ENCODE peak calls at places on chromosome 17, in ten cellular contexts. L is body of pancreas, W is stomach, P is adrenal gland, E is A549, D is tibial nerve, Y is H54, S is Peyer's patch, Q is ovary, R is upper lobe of left lung. F is an unnamed sample.

GRCh38 chr17:1890758-1891450 is 61.1 kb downstream of the RPA1 start:
- DNase-seq in L (no peak), W (no peak), P (no peak), E (no peak), D (no peak), Y (no peak), S (no peak), Q (no peak), R (no peak), F (no peak)

GRCh38 chr17:78628547-78629435 is 51.6 kb upstream of the DNAH17 start:
- DNase-seq in L (no peak), W (no peak), P (no peak), E (no peak), D (no peak), Y (no peak), S (no peak), Q (no peak), R (no peak), F (no peak)

GRCh38 chr17:48470388-48471034 is 40.5 kb upstream of the SKAP1 start:
- DNase-seq in L (no peak), W (no peak), P (no peak), E (peak), D (no peak), Y (no peak), S (no peak), Q (no peak), R (no peak), F (no peak)

GRCh38 chr17:82205720-82206508 is 6.7 kb downstream of the CCDC57 start:
- DNase-seq in L (peak), W (peak), P (peak), E (peak), D (peak), Y (peak), S (peak), Q (peak), R (peak), F (peak)

GRCh38 chr17:19539841-19540311 is 6.2 kb downstream of the SLC47A1 start:
- DNase-seq in L (no peak), W (no peak), P (peak), E (no peak), D (no peak), Y (no peak), S (no peak), Q (no peak), R (no peak), F (no peak)

GRCh38 chr17:64411999-64412771 is 21.5 kb upstream of the PECAM1 start:
- DNase-seq in L (peak), W (no peak), P (peak), E (no peak), D (no peak), Y (no peak), S (peak), Q (peak), R (peak), F (no peak)

GRCh38 chr17:19397556-19398041 is 10.6 kb upstream of the MFAP4 start:
- DNase-seq in L (peak), W (no peak), P (peak), E (no peak), D (no peak), Y (no peak), S (no peak), Q (no peak), R (no peak), F (no peak)

GRCh38 chr17:20156196-20157077 is 147.3 kb downstream of the SPECC1 start:
- DNase-seq in L (peak), W (peak), P (peak), E (peak), D (no peak), Y (peak), S (peak), Q (no peak), R (peak), F (peak)

GRCh38 chr17:9002610-9003354 is 18.5 kb upstream of the NTN1 start:
- DNase-seq in L (no peak), W (no peak), P (peak), E (peak), D (no peak), Y (no peak), S (no peak), Q (no peak), R (no peak), F (no peak)

GRCh38 chr17:55607736-55608341 is 96.6 kb upstream of the SMIM36 start:
- DNase-seq in L (peak), W (peak), P (no peak), E (peak), D (peak), Y (no peak), S (no peak), Q (peak), R (peak), F (no peak)

GRCh38 chr17:47621293-47622178 is 28.2 kb upstream of the KPNB1 start:
- DNase-seq in L (peak), W (no peak), P (peak), E (peak), D (no peak), Y (peak), S (no peak), Q (peak), R (no peak), F (no peak)

GRCh38 chr17:63838586-63839184 is 3.8 kb downstream of the SMARCD2 start:
- DNase-seq in L (peak), W (peak), P (peak), E (no peak), D (peak), Y (no peak), S (peak), Q (peak), R (peak), F (no peak)

GRCh38 chr17:28174352-28175046 is 132.0 kb downstream of the NLK start:
- DNase-seq in L (no peak), W (no peak), P (no peak), E (no peak), D (no peak), Y (no peak), S (no peak), Q (no peak), R (no peak), F (peak)

GRCh38 chr17:22464041-22464440 is 771.7 kb downstream of the KCNJ18 start:
- DNase-seq in L (no peak), W (no peak), P (peak), E (no peak), D (no peak), Y (no peak), S (no peak), Q (no peak), R (no peak), F (no peak)

GRCh38 chr17:37170881-37171460 is 204.8 kb upstream of the C17orf78 start:
- DNase-seq in L (no peak), W (no peak), P (no peak), E (no peak), D (no peak), Y (no peak), S (no peak), Q (no peak), R (no peak), F (no peak)

GRCh38 chr17:28324776-28325175 is 5.8 kb downstream of the TMEM97 start:
- DNase-seq in L (no peak), W (no peak), P (no peak), E (no peak), D (no peak), Y (no peak), S (no peak), Q (no peak), R (no peak), F (no peak)

GRCh38 chr17:21823643-21824042 is 131.3 kb downstream of the KCNJ18 start:
- DNase-seq in L (no peak), W (no peak), P (no peak), E (no peak), D (no peak), Y (no peak), S (no peak), Q (no peak), R (no peak), F (no peak)

GRCh38 chr17:2682304-2682938 is 29.1 kb downstream of the CLUH start:
- DNase-seq in L (no peak), W (no peak), P (no peak), E (no peak), D (no peak), Y (no peak), S (no peak), Q (no peak), R (no peak), F (no peak)

GRCh38 chr17:17714261-17714866 is 33.1 kb downstream of the RAI1 start:
- DNase-seq in L (no peak), W (no peak), P (no peak), E (no peak), D (no peak), Y (no peak), S (no peak), Q (no peak), R (no peak), F (no peak)

GRCh38 chr17:47791025-47791424 is 30.6 kb downstream of the OSBPL7 start:
- DNase-seq in L (no peak), W (no peak), P (peak), E (no peak), D (no peak), Y (no peak), S (no peak), Q (no peak), R (no peak), F (no peak)

GRCh38 chr17:32483451-32484019 is 3.3 kb upstream of the CDK5R1 start:
- DNase-seq in L (peak), W (peak), P (peak), E (peak), D (peak), Y (peak), S (no peak), Q (peak), R (no peak), F (peak)

GRCh38 chr17:69030145-69030544 is 30.6 kb downstream of the ABCA9 start:
- DNase-seq in L (no peak), W (no peak), P (no peak), E (no peak), D (no peak), Y (no peak), S (no peak), Q (no peak), R (no peak), F (peak)

GRCh38 chr17:62724398-62725146 is 83.5 kb downstream of the MARCHF10 start:
- DNase-seq in L (no peak), W (no peak), P (no peak), E (no peak), D (no peak), Y (no peak), S (peak), Q (no peak), R (no peak), F (no peak)

GRCh38 chr17:29526322-29526721 is 40.5 kb downstream of the ABHD15 start:
- DNase-seq in L (no peak), W (no peak), P (no peak), E (peak), D (no peak), Y (no peak), S (no peak), Q (no peak), R (no peak), F (no peak)

GRCh38 chr17:54662978-54663876 is 237.4 kb upstream of the TOM1L1 start:
- DNase-seq in L (no peak), W (no peak), P (no peak), E (no peak), D (no peak), Y (no peak), S (no peak), Q (no peak), R (no peak), F (no peak)

GRCh38 chr17:46890638-46891037 is 32.3 kb upstream of the GOSR2 start:
- DNase-seq in L (no peak), W (no peak), P (no peak), E (no peak), D (no peak), Y (no peak), S (no peak), Q (no peak), R (no peak), F (no peak)

GRCh38 chr17:65054602-65055001 is 1.9 kb downstream of the GNA13 start:
- DNase-seq in L (no peak), W (no peak), P (no peak), E (no peak), D (no peak), Y (no peak), S (no peak), Q (no peak), R (no peak), F (no peak)

GRCh38 chr17:56176101-56176500 is 22.8 kb downstream of the ANKFN1 start:
- DNase-seq in L (no peak), W (no peak), P (no peak), E (no peak), D (no peak), Y (no peak), S (no peak), Q (no peak), R (no peak), F (no peak)

GRCh38 chr17:32486701-32487459 is at the start of gene CDK5R1:
- DNase-seq in L (peak), W (peak), P (peak), E (peak), D (no peak), Y (peak), S (peak), Q (peak), R (peak), F (peak)

GRCh38 chr17:17540935-17541639 is 44.9 kb upstream of the RASD1 start:
- DNase-seq in L (no peak), W (no peak), P (no peak), E (no peak), D (no peak), Y (no peak), S (no peak), Q (no peak), R (no peak), F (no peak)

GRCh38 chr17:46167826-46168569 is 25.2 kb downstream of the KANSL1 start:
- DNase-seq in L (no peak), W (no peak), P (no peak), E (peak), D (no peak), Y (no peak), S (no peak), Q (no peak), R (no peak), F (no peak)

GRCh38 chr17:80625627-80626026 is 81.0 kb downstream of the RPTOR start:
- DNase-seq in L (no peak), W (no peak), P (no peak), E (no peak), D (no peak), Y (no peak), S (no peak), Q (no peak), R (no peak), F (no peak)

GRCh38 chr17:79986441-79987186 is 49.1 kb downstream of the TBC1D16 start:
- DNase-seq in L (peak), W (no peak), P (peak), E (no peak), D (no peak), Y (no peak), S (no peak), Q (peak), R (no peak), F (no peak)

DNA sequence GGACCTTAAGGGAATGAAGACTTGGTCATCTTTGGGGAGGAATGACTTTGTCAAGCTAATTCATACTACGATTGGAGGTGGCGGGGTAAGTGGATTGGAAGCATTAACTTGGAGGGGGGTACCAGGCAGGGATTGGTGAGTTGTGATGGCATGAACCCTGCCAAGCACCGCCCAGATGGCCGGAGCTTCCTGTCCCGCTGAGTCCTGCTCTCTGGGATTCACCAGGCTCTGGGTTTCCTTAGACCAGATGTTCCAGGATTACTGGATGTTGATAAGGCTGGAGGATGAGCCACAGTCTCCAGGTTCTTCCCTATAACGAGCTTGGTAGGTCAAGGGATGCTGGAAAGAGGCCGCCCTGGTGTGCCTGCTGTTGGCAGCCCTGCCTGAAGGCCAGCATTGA is 154.9 kb downstream of the SDK2 start:
- DNase-seq in L (no peak), W (no peak), P (no peak), E (no peak), D (no peak), Y (no peak), S (no peak), Q (no peak), R (no peak), F (no peak)
- TF ChIP-seq POLR2A in L (no peak), W (no peak), P (no peak), E (no peak), D (no peak), Y (no peak), S (no peak), Q (no peak), R (no peak), F (no peak)

DNA sequence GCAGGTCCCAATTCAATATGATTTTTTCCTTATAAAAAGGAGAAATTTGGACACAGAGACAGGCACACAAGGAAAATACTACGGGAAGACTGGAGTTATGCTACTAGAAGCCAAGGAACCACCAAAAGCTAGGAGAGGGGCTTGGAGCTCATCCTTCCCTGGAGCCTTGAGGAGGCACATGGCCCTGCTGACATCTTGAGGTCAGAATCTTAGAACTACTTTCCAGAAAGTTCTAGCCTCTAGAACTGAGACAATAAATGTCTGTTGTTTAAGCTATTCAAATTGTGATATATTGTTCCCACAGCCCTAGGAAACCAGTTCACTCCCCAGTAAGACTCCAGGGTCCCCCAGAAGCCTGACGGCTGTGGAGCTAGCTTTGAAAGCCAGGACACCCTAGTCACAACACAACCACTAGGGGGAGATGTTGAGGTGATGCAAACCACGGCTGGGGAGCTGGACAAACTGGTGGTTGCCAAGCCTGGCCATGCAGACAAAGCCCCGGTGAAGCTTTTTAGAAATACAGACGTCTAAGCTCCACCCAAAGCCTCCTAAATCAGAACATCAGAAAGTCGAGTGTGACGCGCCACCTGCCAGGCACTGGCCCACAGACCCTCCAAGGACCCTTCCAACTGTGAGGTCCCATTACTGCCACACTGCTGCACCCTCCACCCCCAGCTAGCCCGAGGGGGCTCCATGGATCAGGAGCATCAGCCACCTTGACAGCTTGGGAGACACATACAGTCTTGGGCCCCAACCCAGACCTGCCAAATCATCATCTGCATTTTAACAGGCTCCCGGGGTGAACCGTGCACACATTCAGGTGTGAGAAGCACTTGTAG is 106.4 kb downstream of the SLC39A11 start:
- DNase-seq in L (peak), W (peak), P (peak), E (peak), D (peak), Y (peak), S (no peak), Q (no peak), R (peak), F (peak)
- TF ChIP-seq POLR2A in L (no peak), W (no peak), P (no peak), E (no peak), D (no peak), Y (no peak), S (no peak), Q (no peak), R (no peak), F (no peak)

DNA sequence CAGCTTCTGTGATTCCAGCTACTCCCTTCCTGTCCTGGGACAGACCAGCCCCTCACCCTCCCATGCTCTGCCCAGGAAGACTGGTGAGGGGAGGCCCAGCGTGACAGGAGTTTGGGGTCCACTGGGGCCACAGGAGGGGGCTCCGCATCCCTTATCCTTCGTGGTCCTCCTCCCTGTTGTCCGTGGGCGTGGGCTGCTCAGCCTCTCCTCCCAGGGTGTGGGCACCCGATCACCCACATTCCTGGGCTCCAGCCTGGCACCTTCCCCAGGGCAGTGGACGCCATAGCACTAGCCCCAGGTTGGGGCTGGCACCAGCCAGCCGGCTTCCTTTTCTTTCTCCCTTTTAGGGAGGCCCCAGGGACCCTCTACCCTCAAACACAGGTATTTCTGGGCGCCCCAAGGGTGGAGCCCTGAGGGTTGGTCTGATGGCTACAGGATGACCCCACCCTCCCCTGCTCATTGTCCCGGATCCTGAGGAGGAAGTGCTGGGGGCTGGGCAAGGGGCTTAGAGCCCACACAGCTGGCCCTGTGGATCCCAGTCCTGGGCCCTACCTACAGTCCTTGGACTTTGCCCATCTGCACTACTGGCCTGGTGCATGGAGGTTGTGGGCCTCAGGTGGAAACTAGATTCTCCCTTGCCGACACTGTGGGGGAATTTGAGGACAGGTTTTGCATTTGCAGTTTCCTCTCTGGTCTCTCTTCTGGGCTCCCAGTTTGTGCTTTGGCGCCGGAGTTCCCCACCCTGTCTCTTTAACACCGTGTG is 1.1 kb downstream of the KIF1C start:
- DNase-seq in L (peak), W (peak), P (no peak), E (no peak), D (no peak), Y (no peak), S (no peak), Q (peak), R (no peak), F (no peak)
- TF ChIP-seq POLR2A in L (no peak), W (no peak), P (no peak), E (no peak), D (no peak), Y (peak), S (peak), Q (no peak), R (no peak), F (no peak)

GRCh38 chr17:59840908-59841666 is 51.7 kb downstream of the TUBD1 start:
- DNase-seq in L (no peak), W (no peak), P (peak), E (peak), D (no peak), Y (no peak), S (no peak), Q (no peak), R (peak), F (peak)

GRCh38 chr17:59840329-59840907 is 52.3 kb downstream of the TUBD1 start:
- DNase-seq in L (no peak), W (no peak), P (peak), E (peak), D (no peak), Y (no peak), S (no peak), Q (no peak), R (peak), F (no peak)

GRCh38 chr17:59838196-59838911 is 54.4 kb downstream of the TUBD1 start:
- DNase-seq in L (peak), W (no peak), P (peak), E (peak), D (no peak), Y (no peak), S (no peak), Q (no peak), R (no peak), F (no peak)

GRCh38 chr17:59837362-59838195 is 55.2 kb downstream of the TUBD1 start:
- DNase-seq in L (peak), W (peak), P (peak), E (peak), D (no peak), Y (no peak), S (peak), Q (no peak), R (peak), F (peak)

DNA sequence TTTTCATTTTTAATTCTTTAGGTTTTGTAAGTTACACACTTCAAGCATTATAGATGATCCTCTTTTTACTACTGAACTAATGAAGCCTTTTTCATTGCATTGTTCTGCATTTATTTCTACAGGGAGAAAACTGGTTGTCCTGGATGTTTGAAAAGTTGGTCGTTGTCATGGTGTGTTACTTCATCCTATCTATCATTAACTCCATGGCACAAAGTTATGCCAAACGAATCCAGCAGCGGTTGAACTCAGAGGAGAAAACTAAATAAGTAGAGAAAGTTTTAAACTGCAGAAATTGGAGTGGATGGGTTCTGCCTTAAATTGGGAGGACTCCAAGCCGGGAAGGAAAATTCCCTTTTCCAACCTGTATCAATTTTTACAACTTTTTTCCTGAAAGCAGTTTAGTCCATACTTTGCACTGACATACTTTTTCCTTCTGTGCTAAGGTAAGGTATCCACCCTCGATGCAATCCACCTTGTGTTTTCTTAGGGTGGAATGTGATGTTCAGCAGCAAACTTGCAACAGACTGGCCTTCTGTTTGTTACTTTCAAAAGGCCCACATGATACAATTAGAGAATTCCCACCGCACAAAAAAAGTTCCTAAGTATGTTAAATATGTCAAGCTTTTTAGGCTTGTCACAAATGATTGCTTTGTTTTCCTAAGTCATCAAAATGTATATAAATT is 53.0 kb downstream of the TUBD1 start:
- DNase-seq in L (no peak), W (no peak), P (peak), E (peak), D (no peak), Y (no peak), S (no peak), Q (no peak), R (peak), F (no peak)
- TF ChIP-seq POLR2A in L (no peak), W (no peak), P (no peak), E (no peak), D (no peak), Y (no peak), S (no peak), Q (no peak), R (no peak), F (peak)